ENCODE peak calls at places on chromosome 5, in six cellular contexts. Q is kidney epithelial cell, X is right cardiac atrium, O is coronary artery, A is fibroblast of the aortic adventitia, J is AG09309. D is an unnamed sample.

GRCh38 chr5:39714036-39714698 is 289.4 kb upstream of the DAB2 start:
- DNase-seq in Q (no peak), X (no peak), O (no peak), A (peak), J (peak), D (peak)

GRCh38 chr5:149438711-149439132 is 59.6 kb upstream of the IL17B start:
- DNase-seq in Q (no peak), X (no peak), O (no peak), A (no peak), J (no peak), D (no peak)

GRCh38 chr5:151298063-151298462 is 5.5 kb downstream of the SLC36A3 start:
- DNase-seq in Q (no peak), X (no peak), O (no peak), A (peak), J (peak), D (peak)

GRCh38 chr5:80569961-80570786 is at the start of gene ANKRD34B:
- DNase-seq in Q (no peak), X (no peak), O (no peak), A (no peak), J (no peak), D (no peak)

GRCh38 chr5:172800088-172800551 is 29.1 kb upstream of the DUSP1 start:
- DNase-seq in Q (peak), X (peak), O (no peak), A (peak), J (peak), D (peak)

GRCh38 chr5:138330813-138331448 is 673 bp downstream of the CDC25C start:
- DNase-seq in Q (no peak), X (no peak), O (no peak), A (no peak), J (no peak), D (no peak)

GRCh38 chr5:151570058-151570457 is 21.1 kb downstream of the FAT2 start:
- DNase-seq in Q (peak), X (no peak), O (no peak), A (no peak), J (no peak), D (no peak)

GRCh38 chr5:53479656-53480473 is 564 bp upstream of the FST start:
- DNase-seq in Q (no peak), X (peak), O (no peak), A (peak), J (no peak), D (no peak)

GRCh38 chr5:73032635-73033034 is 76.8 kb downstream of the FCHO2 start:
- DNase-seq in Q (no peak), X (no peak), O (no peak), A (no peak), J (no peak), D (no peak)

GRCh38 chr5:84191296-84191695 is 193.4 kb downstream of the EDIL3 start:
- DNase-seq in Q (peak), X (no peak), O (no peak), A (peak), J (no peak), D (no peak)

GRCh38 chr5:172777381-172778222 is 6.6 kb upstream of the DUSP1 start:
- DNase-seq in Q (no peak), X (peak), O (peak), A (peak), J (no peak), D (peak)

GRCh38 chr5:127235136-127235535 is 55.5 kb upstream of the MEGF10 start:
- DNase-seq in Q (no peak), X (no peak), O (no peak), A (no peak), J (no peak), D (peak)

GRCh38 chr5:370311-370958 is 48.9 kb downstream of the AHRR start:
- DNase-seq in Q (no peak), X (no peak), O (peak), A (no peak), J (no peak), D (no peak)

GRCh38 chr5:115831163-115831768 is 10.1 kb downstream of the ATG12 start:
- DNase-seq in Q (no peak), X (no peak), O (no peak), A (peak), J (no peak), D (no peak)

GRCh38 chr5:151150484-151151262 is 6.9 kb downstream of the ANXA6 start:
- DNase-seq in Q (no peak), X (no peak), O (no peak), A (peak), J (no peak), D (no peak)

GRCh38 chr5:79886940-79887339 is 104.1 kb downstream of the MTX3 start:
- DNase-seq in Q (no peak), X (no peak), O (no peak), A (no peak), J (no peak), D (no peak)

GRCh38 chr5:78644741-78645300 is 3.8 kb downstream of the LHFPL2 start:
- DNase-seq in Q (no peak), X (no peak), O (no peak), A (no peak), J (no peak), D (no peak)

GRCh38 chr5:175558801-175559480 is 80.6 kb downstream of the SFXN1 start:
- DNase-seq in Q (no peak), X (no peak), O (no peak), A (no peak), J (no peak), D (no peak)

GRCh38 chr5:112109331-112109993 is 309.6 kb downstream of the EPB41L4A start:
- DNase-seq in Q (peak), X (peak), O (no peak), A (peak), J (peak), D (peak)

GRCh38 chr5:169050146-169050571 is 250.8 kb downstream of the SLIT3 start:
- DNase-seq in Q (no peak), X (no peak), O (no peak), A (peak), J (peak), D (no peak)

GRCh38 chr5:132890817-132891216 is 17.3 kb downstream of the LEAP2 start:
- DNase-seq in Q (no peak), X (no peak), O (no peak), A (no peak), J (no peak), D (no peak)

GRCh38 chr5:132884548-132884947 is 11.1 kb downstream of the LEAP2 start:
- DNase-seq in Q (no peak), X (no peak), O (no peak), A (no peak), J (no peak), D (no peak)

GRCh38 chr5:132889501-132889900 is 16.0 kb downstream of the LEAP2 start:
- DNase-seq in Q (no peak), X (no peak), O (no peak), A (no peak), J (no peak), D (no peak)

GRCh38 chr5:132886064-132886823 is 12.8 kb downstream of the LEAP2 start:
- DNase-seq in Q (no peak), X (no peak), O (no peak), A (no peak), J (no peak), D (no peak)

GRCh38 chr5:132887326-132887725 is 13.9 kb downstream of the LEAP2 start:
- DNase-seq in Q (no peak), X (no peak), O (no peak), A (no peak), J (no peak), D (no peak)
- H3K4me3 ChIP-seq in Q (no peak), X (no peak), O (no peak), A (no peak), J (no peak), D (no peak)

GRCh38 chr5:96901841-96902240 is 25.5 kb downstream of the ERAP2 start:
- DNase-seq in Q (no peak), X (no peak), O (no peak), A (no peak), J (no peak), D (no peak)

GRCh38 chr5:96896285-96896711 is 20.0 kb downstream of the ERAP2 start:
- DNase-seq in Q (no peak), X (no peak), O (no peak), A (no peak), J (no peak), D (no peak)

GRCh38 chr5:96901384-96901783 is 25.1 kb downstream of the ERAP2 start:
- DNase-seq in Q (no peak), X (no peak), O (no peak), A (no peak), J (no peak), D (no peak)

GRCh38 chr5:96893342-96893741 is 17.0 kb downstream of the ERAP2 start:
- DNase-seq in Q (peak), X (no peak), O (no peak), A (peak), J (peak), D (peak)

GRCh38 chr5:96896806-96897205 is 20.5 kb downstream of the ERAP2 start:
- DNase-seq in Q (no peak), X (no peak), O (no peak), A (no peak), J (no peak), D (no peak)
- H3K4me3 ChIP-seq in Q (no peak), X (no peak), O (no peak), A (no peak), J (no peak), D (no peak)

GRCh38 chr5:56124885-56125250 is 108.3 kb downstream of the ANKRD55 start:
- DNase-seq in Q (no peak), X (no peak), O (no peak), A (peak), J (no peak), D (no peak)

GRCh38 chr5:56126487-56127179 is 106.5 kb downstream of the ANKRD55 start:
- DNase-seq in Q (no peak), X (no peak), O (no peak), A (peak), J (no peak), D (no peak)

GRCh38 chr5:56130664-56131063 is 102.5 kb downstream of the ANKRD55 start:
- DNase-seq in Q (no peak), X (no peak), O (no peak), A (no peak), J (no peak), D (no peak)

GRCh38 chr5:56129288-56129687 is 103.8 kb downstream of the ANKRD55 start:
- DNase-seq in Q (no peak), X (no peak), O (no peak), A (no peak), J (no peak), D (no peak)

GRCh38 chr5:56128166-56128565 is 105.0 kb downstream of the ANKRD55 start:
- DNase-seq in Q (no peak), X (peak), O (no peak), A (no peak), J (no peak), D (no peak)
- H3K4me3 ChIP-seq in Q (no peak), X (no peak), O (no peak), A (no peak), J (no peak), D (no peak)

GRCh38 chr5:170861295-170861854 is 443 bp upstream of the RANBP17 start:
- DNase-seq in Q (no peak), X (no peak), O (no peak), A (no peak), J (no peak), D (no peak)

GRCh38 chr5:170860415-170860814 is 1.4 kb upstream of the RANBP17 start:
- DNase-seq in Q (no peak), X (no peak), O (no peak), A (no peak), J (no peak), D (no peak)

GRCh38 chr5:170860818-170861217 is 1.0 kb upstream of the RANBP17 start:
- DNase-seq in Q (no peak), X (no peak), O (no peak), A (no peak), J (no peak), D (no peak)

GRCh38 chr5:170863646-170864045 is 1.8 kb downstream of the RANBP17 start:
- DNase-seq in Q (no peak), X (no peak), O (no peak), A (peak), J (peak), D (peak)

GRCh38 chr5:170861855-170862766 is at the start of gene RANBP17:
- DNase-seq in Q (no peak), X (peak), O (no peak), A (peak), J (no peak), D (peak)
- H3K4me3 ChIP-seq in Q (peak), X (peak), O (peak), A (peak), J (peak), D (peak)